ENCODE peak calls at places on chromosomes 5 and 9, in six cellular contexts. One of them, this sample, is unnamed.

GRCh38 chr9:93468763-93469456 is 15.5 kb upstream of the FAM120AOS start:
- DNase-seq in Right ventricle myocardium superior: no peak
- DNase-seq in mucosa of gallbladder: no peak
- DNase-seq in fibroblast of lung: peak
- DNase-seq in A172: no peak
- DNase-seq in NCI-H345: no peak
- DNase-seq in this sample: no peak

GRCh38 chr5:79588645-79589044 is 23.6 kb upstream of the TENT2 start:
- DNase-seq in NCI-H345: no peak
- DNase-seq in mucosa of gallbladder: no peak
- DNase-seq in A172: no peak
- DNase-seq in fibroblast of lung: no peak
- DNase-seq in Right ventricle myocardium superior: no peak
- DNase-seq in this sample: no peak

GRCh38 chr9:1100945-1101344 is 50.8 kb downstream of the DMRT2 start:
- DNase-seq in fibroblast of lung: no peak
- DNase-seq in A172: peak
- DNase-seq in Right ventricle myocardium superior: peak
- DNase-seq in mucosa of gallbladder: peak
- DNase-seq in NCI-H345: no peak
- DNase-seq in this sample: no peak

GRCh38 chr5:115920171-115920725 is 42.0 kb upstream of the LVRN start:
- DNase-seq in Right ventricle myocardium superior: no peak
- DNase-seq in mucosa of gallbladder: no peak
- DNase-seq in NCI-H345: no peak
- DNase-seq in A172: no peak
- DNase-seq in fibroblast of lung: no peak
- DNase-seq in this sample: no peak

GRCh38 chr5:61575103-61575502 is 243.0 kb downstream of the ZSWIM6 start:
- DNase-seq in NCI-H345: no peak
- DNase-seq in Right ventricle myocardium superior: no peak
- DNase-seq in fibroblast of lung: peak
- DNase-seq in mucosa of gallbladder: no peak
- DNase-seq in A172: peak
- DNase-seq in this sample: peak

GRCh38 chr5:167814828-167815227 is 476.6 kb upstream of the WWC1 start:
- DNase-seq in A172: peak
- DNase-seq in mucosa of gallbladder: no peak
- DNase-seq in Right ventricle myocardium superior: no peak
- DNase-seq in NCI-H345: no peak
- DNase-seq in fibroblast of lung: peak
- DNase-seq in this sample: no peak

GRCh38 chr5:34684281-34684979 is 28.3 kb downstream of the RAI14 start:
- DNase-seq in A172: peak
- DNase-seq in NCI-H345: no peak
- DNase-seq in mucosa of gallbladder: no peak
- DNase-seq in fibroblast of lung: peak
- DNase-seq in Right ventricle myocardium superior: no peak
- DNase-seq in this sample: no peak

GRCh38 chr5:176425138-176425537 is 8.8 kb upstream of the CLTB start:
- DNase-seq in mucosa of gallbladder: no peak
- DNase-seq in fibroblast of lung: peak
- DNase-seq in A172: peak
- DNase-seq in Right ventricle myocardium superior: no peak
- DNase-seq in NCI-H345: no peak
- DNase-seq in this sample: no peak

GRCh38 chr9:65426231-65426630 is 141.2 kb upstream of the FOXD4L5 start:
- DNase-seq in NCI-H345: no peak
- DNase-seq in Right ventricle myocardium superior: no peak
- DNase-seq in A172: no peak
- DNase-seq in mucosa of gallbladder: no peak
- DNase-seq in fibroblast of lung: no peak
- DNase-seq in this sample: no peak

GRCh38 chr5:171616002-171616780 is 169.4 kb upstream of the SMIM23 start:
- DNase-seq in Right ventricle myocardium superior: no peak
- DNase-seq in A172: no peak
- DNase-seq in NCI-H345: no peak
- DNase-seq in fibroblast of lung: no peak
- DNase-seq in mucosa of gallbladder: no peak
- DNase-seq in this sample: no peak

GRCh38 chr5:93246093-93246855 is 334.7 kb downstream of the NR2F1-AS1 start:
- DNase-seq in fibroblast of lung: peak
- DNase-seq in NCI-H345: peak
- DNase-seq in A172: no peak
- DNase-seq in Right ventricle myocardium superior: no peak
- DNase-seq in mucosa of gallbladder: peak
- DNase-seq in this sample: no peak

GRCh38 chr5:108884736-108885135 is 137.0 kb downstream of the FER start:
- DNase-seq in fibroblast of lung: peak
- DNase-seq in NCI-H345: no peak
- DNase-seq in Right ventricle myocardium superior: no peak
- DNase-seq in A172: peak
- DNase-seq in mucosa of gallbladder: no peak
- DNase-seq in this sample: no peak

GRCh38 chr9:99840061-99840460 is 18.4 kb downstream of the NR4A3 start:
- DNase-seq in A172: no peak
- DNase-seq in NCI-H345: no peak
- DNase-seq in mucosa of gallbladder: no peak
- DNase-seq in fibroblast of lung: no peak
- DNase-seq in Right ventricle myocardium superior: no peak
- DNase-seq in this sample: no peak

GRCh38 chr9:6498982-6499381 is 86.0 kb downstream of the UHRF2 start:
- DNase-seq in fibroblast of lung: peak
- DNase-seq in mucosa of gallbladder: no peak
- DNase-seq in NCI-H345: no peak
- DNase-seq in Right ventricle myocardium superior: no peak
- DNase-seq in A172: no peak
- DNase-seq in this sample: no peak

This sample was measured in NCI-H2029.